ENCODE peak calls at places on chromosomes 3 and 15, in nine cellular contexts. N, P, Q, F, C, U, R, I and V are unnamed samples.

GRCh38 chr15:61715082-61715481 is 345.2 kb downstream of the VPS13C start:
- DNase-seq in N (no peak), P (no peak), Q (no peak), F (no peak), C (no peak), U (no peak), R (no peak), I (no peak), V (no peak)

GRCh38 chr15:78056714-78057269 is 20.7 kb downstream of the TBC1D2B start:
- DNase-seq in N (no peak), P (no peak), Q (no peak), F (peak), C (no peak), U (peak), R (no peak), I (no peak), V (peak)

GRCh38 chr3:161925749-161926360 is 429.2 kb downstream of the OTOL1 start:
- DNase-seq in N (no peak), P (no peak), Q (no peak), F (no peak), C (no peak), U (no peak), R (no peak), I (no peak), V (no peak)

GRCh38 chr15:89122532-89123525 is 34.6 kb downstream of the ABHD2 start:
- DNase-seq in N (no peak), P (no peak), Q (peak), F (no peak), C (no peak), U (no peak), R (no peak), I (no peak), V (no peak)

GRCh38 chr3:129312671-129313414 is 34.2 kb downstream of the HMCES start:
- DNase-seq in N (no peak), P (no peak), Q (no peak), F (no peak), C (no peak), U (no peak), R (no peak), I (no peak), V (no peak)

GRCh38 chr3:8970971-8971589 is 7.8 kb upstream of the RAD18 start:
- DNase-seq in N (no peak), P (peak), Q (peak), F (no peak), C (peak), U (peak), R (peak), I (no peak), V (peak)

GRCh38 chr15:52256366-52256765 is 39.2 kb downstream of the MYO5C start:
- DNase-seq in N (no peak), P (peak), Q (peak), F (peak), C (peak), U (peak), R (peak), I (peak), V (peak)

GRCh38 chr3:176776622-176777021 is 420.7 kb downstream of the TBL1XR1 start:
- DNase-seq in N (no peak), P (no peak), Q (no peak), F (no peak), C (no peak), U (no peak), R (peak), I (no peak), V (no peak)

GRCh38 chr3:100158877-100159563 is 44.7 kb upstream of the FILIP1L start:
- DNase-seq in N (no peak), P (no peak), Q (no peak), F (no peak), C (no peak), U (no peak), R (no peak), I (peak), V (no peak)

GRCh38 chr3:37967252-37967881 is 23.2 kb upstream of the VILL start:
- DNase-seq in N (no peak), P (peak), Q (peak), F (peak), C (peak), U (peak), R (no peak), I (peak), V (peak)

GRCh38 chr3:58305882-58306661 is at the start of the genes HTD2 and RPP14:
- DNase-seq in N (peak), P (peak), Q (peak), F (peak), C (peak), U (peak), R (peak), I (peak), V (peak)

GRCh38 chr15:42158941-42159340 is 2.5 kb upstream of the PLA2G4F start:
- DNase-seq in N (no peak), P (no peak), Q (no peak), F (no peak), C (no peak), U (no peak), R (no peak), I (no peak), V (no peak)

GRCh38 chr3:33664195-33664594 is 53.9 kb downstream of the CLASP2 start:
- DNase-seq in N (peak), P (no peak), Q (peak), F (no peak), C (no peak), U (no peak), R (no peak), I (no peak), V (no peak)

GRCh38 chr15:83498801-83499200 is 51.7 kb downstream of the SH3GL3 start:
- DNase-seq in N (no peak), P (no peak), Q (no peak), F (no peak), C (no peak), U (no peak), R (no peak), I (no peak), V (no peak)

GRCh38 chr3:54633444-54634121 is 294.3 kb downstream of the LRTM1 start:
- DNase-seq in N (no peak), P (no peak), Q (no peak), F (no peak), C (no peak), U (no peak), R (no peak), I (no peak), V (no peak)

GRCh38 chr15:45134682-45135604 is 5.1 kb downstream of the DUOX1 start:
- DNase-seq in N (no peak), P (no peak), Q (no peak), F (no peak), C (no peak), U (no peak), R (no peak), I (peak), V (no peak)

GRCh38 chr3:45498532-45498931 is 96.0 kb upstream of the LIMD1 start:
- DNase-seq in N (no peak), P (no peak), Q (no peak), F (no peak), C (no peak), U (no peak), R (no peak), I (no peak), V (no peak)

GRCh38 chr3:195900426-195901355 is 7.7 kb downstream of the TNK2 start:
- DNase-seq in N (no peak), P (no peak), Q (peak), F (peak), C (no peak), U (no peak), R (no peak), I (peak), V (no peak)